ENCODE peak calls at places on chromosomes 12 and 14, in five cellular contexts. B is fibroblast of mammary gland, R is brain microvascular endothelial cell, O is HCT116, V is hepatocyte. E is an unnamed sample.

GRCh38 chr14:75493580-75494130 is 28.6 kb upstream of the BATF start:
- DNase-seq in V (no peak), B (no peak), R (no peak), O (no peak), E (no peak)

GRCh38 chr12:72465940-72466630 is 193.9 kb downstream of the TRHDE start:
- DNase-seq in V (no peak), R (no peak), O (no peak), B (no peak), E (no peak)

GRCh38 chr12:19915392-19916192 is 452.7 kb upstream of the PDE3A start:
- DNase-seq in O (peak; percentile 8), B (peak; percentile 75), V (peak; percentile 43), R (peak; percentile 39), E (peak; percentile 32)

GRCh38 chr12:17875230-17875629 is 214.8 kb downstream of the RERGL start:
- DNase-seq in O (peak; percentile 3), B (no peak), V (no peak), R (no peak), E (no peak)

GRCh38 chr12:2034633-2035420 is 18.0 kb upstream of the CACNA1C start:
- DNase-seq in R (peak; percentile 40), V (peak; percentile 95), B (peak; percentile 67), O (peak; percentile 60), E (peak; percentile 93)

GRCh38 chr12:122355702-122356101 is 66.8 kb downstream of the CLIP1 start:
- DNase-seq in V (no peak), R (no peak), O (no peak), B (no peak), E (no peak)

GRCh38 chr12:104137175-104137901 is 672 bp downstream of the NFYB start:
- DNase-seq in O (no peak), B (peak; percentile 54), R (no peak), V (peak; percentile 46), E (peak; percentile 46)

GRCh38 chr12:91818236-91819131 is 327.2 kb downstream of the BTG1 start:
- DNase-seq in R (no peak), B (peak; percentile 11), V (peak; percentile 6), O (no peak), E (no peak)

GRCh38 chr12:107079172-107080011 is 14.0 kb downstream of the CRY1 start:
- DNase-seq in V (peak; percentile 34), R (peak; percentile 43), B (peak; percentile 64), O (no peak), E (no peak)

GRCh38 chr12:50188875-50189575 is 21.9 kb upstream of the CERS5 start:
- DNase-seq in R (no peak), V (peak; percentile 47), O (no peak), B (no peak), E (no peak)

GRCh38 chr12:103580026-103580425 is 7.0 kb upstream of the STAB2 start:
- DNase-seq in V (no peak), O (no peak), B (no peak), R (no peak), E (no peak)

GRCh38 chr12:59452259-59452658 is 143.6 kb upstream of the SLC16A7 start:
- DNase-seq in O (no peak), B (peak; percentile 91), R (peak; percentile 60), V (no peak), E (peak; percentile 37)

GRCh38 chr12:77746108-77746507 is 84.6 kb upstream of the NAV3 start:
- DNase-seq in V (no peak), O (no peak), R (peak; percentile 41), B (peak; percentile 26), E (peak; percentile 40)

GRCh38 chr12:132413931-132414588 is 75.9 kb upstream of the FBRSL1 start:
- DNase-seq in V (peak; percentile 43), O (no peak), B (no peak), R (no peak), E (peak; percentile 64)

GRCh38 chr12:28583771-28584261 is 393.6 kb downstream of the CCDC91 start:
- DNase-seq in O (no peak), V (peak; percentile 15), B (peak; percentile 47), R (no peak), E (no peak)

GRCh38 chr12:22088886-22089285 is 42.9 kb downstream of the CMAS start:
- DNase-seq in B (no peak), O (no peak), V (no peak), R (no peak), E (no peak)

GRCh38 chr12:12520278-12520677 is 42.4 kb downstream of the DUSP16 start:
- DNase-seq in R (no peak), O (no peak), B (no peak), V (no peak), E (no peak)

GRCh38 chr14:28770574-28770973 is 4.0 kb downstream of the FOXG1 start:
- DNase-seq in R (no peak), V (no peak), O (no peak), B (no peak), E (no peak)

GRCh38 chr14:32480337-32480736 is 151.2 kb downstream of the AKAP6 start:
- DNase-seq in O (no peak), V (no peak), R (no peak), B (peak; percentile 24), E (no peak)

GRCh38 chr12:124422142-124422569 is 127.3 kb downstream of the RFLNA start:
- DNase-seq in R (no peak), B (no peak), V (peak; percentile 72), O (no peak), E (peak; percentile 52)

GRCh38 chr14:69685217-69685616 is 73.8 kb downstream of the SUSD6 start:
- DNase-seq in R (no peak), V (no peak), B (peak; percentile 37), O (no peak), E (no peak)

GRCh38 chr12:25958254-25959068 is at the start of gene RASSF8:
- DNase-seq in V (peak; percentile 93), R (peak; percentile 46), B (peak; percentile 59), O (no peak), E (peak; percentile 80)

GRCh38 chr12:120104924-120105323 is 11.6 kb downstream of the RAB35 start:
- DNase-seq in R (no peak), V (no peak), O (no peak), B (no peak), E (no peak)

GRCh38 chr12:77152623-77153193 is 87.3 kb upstream of the E2F7 start:
- DNase-seq in V (peak; percentile 59), B (peak; percentile 70), O (peak; percentile 22), R (peak; percentile 31), E (peak; percentile 12)

GRCh38 chr12:47244730-47245285 is 165.0 kb upstream of the AMIGO2 start:
- DNase-seq in R (no peak), B (no peak), O (no peak), V (no peak), E (no peak)

GRCh38 chr12:67193705-67194104 is 75.5 kb upstream of the CAND1 start:
- DNase-seq in B (peak; percentile 43), R (peak; percentile 42), V (peak; percentile 65), O (no peak), E (peak; percentile 39)

GRCh38 chr12:106861984-106862894 is 87.8 kb downstream of the RIC8B start:
- DNase-seq in V (peak; percentile 34), R (no peak), O (no peak), B (peak; percentile 85), E (no peak)

GRCh38 chr12:53726342-53726741 is 910 bp downstream of the CALCOCO1 start:
- DNase-seq in B (no peak), V (no peak), O (no peak), R (no peak), E (no peak)

GRCh38 chr14:78131616-78132015 is 38.6 kb upstream of the NRXN3 start:
- DNase-seq in B (no peak), R (no peak), O (no peak), V (no peak), E (no peak)

DNA sequence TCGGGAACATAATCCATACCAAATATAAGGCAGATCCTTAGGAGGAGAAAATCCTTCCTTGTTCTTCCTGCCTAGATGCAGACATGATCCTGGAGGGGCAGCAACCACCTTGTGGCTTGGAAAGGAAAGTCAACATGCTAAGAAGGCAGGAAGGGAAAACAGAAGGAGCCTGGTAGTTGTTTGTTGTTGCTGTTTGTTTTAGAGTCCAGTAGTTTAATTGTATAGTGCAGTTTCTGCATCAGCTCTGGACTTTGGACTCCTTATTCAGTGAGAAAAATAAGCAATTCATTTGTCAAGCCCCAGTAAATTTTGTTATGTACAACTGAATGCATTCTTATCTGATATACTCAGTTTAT is 45.7 kb upstream of the APPL2 start:
- DNase-seq in O (no peak), B (no peak), V (peak; percentile 31), R (no peak), E (peak; percentile 54)
- TF ChIP-seq CTCF in O (no peak), B (no peak), V (no peak), R (peak; percentile 23), E (no peak)

GRCh38 chr14:22845821-22846625 is 9.6 kb downstream of the MMP14 start:
- DNase-seq in B (peak; percentile 25), R (no peak), O (no peak), V (no peak), E (no peak)

GRCh38 chr14:22848391-22849164 is 12.2 kb downstream of the MMP14 start:
- DNase-seq in R (peak; percentile 61), O (no peak), B (peak; percentile 98), V (peak; percentile 87), E (no peak)

GRCh38 chr14:22849212-22849819 is 12.9 kb downstream of the MMP14 start:
- DNase-seq in V (no peak), B (peak; percentile 87), R (peak; percentile 20), O (no peak), E (no peak)

GRCh38 chr14:22846811-22847307 is 10.5 kb downstream of the MMP14 start:
- DNase-seq in O (no peak), B (no peak), V (no peak), R (no peak), E (no peak)

GRCh38 chr14:22847661-22848341 is 11.4 kb downstream of the MMP14 start:
- DNase-seq in R (peak; percentile 38), B (peak; percentile 77), V (peak; percentile 53), O (no peak), E (no peak)
- TF ChIP-seq CTCF in R (peak; percentile 12), B (no peak), V (no peak), O (no peak), E (no peak)

DNA sequence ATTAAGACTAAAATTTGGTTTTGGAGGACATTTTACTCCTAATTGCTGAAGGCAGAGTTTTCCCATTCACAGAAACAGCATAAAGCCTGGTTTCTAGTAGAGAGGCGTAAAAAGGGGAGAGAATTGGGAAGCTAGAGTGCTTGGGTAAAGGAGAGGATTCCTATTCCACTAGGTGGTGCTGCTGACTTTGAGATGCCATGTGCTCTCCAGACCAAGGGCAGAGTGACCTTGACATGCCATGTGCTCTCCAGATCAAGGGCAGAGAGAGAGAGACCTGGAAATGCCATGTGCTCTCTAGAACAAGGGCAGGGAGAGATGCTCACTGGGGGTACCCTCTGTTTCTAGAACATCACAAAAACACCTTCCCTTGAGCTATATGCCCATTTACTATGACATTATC is 176.2 kb upstream of the PDZRN4 start:
- DNase-seq in V (no peak), R (no peak), O (no peak), B (no peak), E (no peak)
- TF ChIP-seq CTCF in V (no peak), R (no peak), O (peak; percentile 26), B (peak; percentile 8), E (no peak)

DNA sequence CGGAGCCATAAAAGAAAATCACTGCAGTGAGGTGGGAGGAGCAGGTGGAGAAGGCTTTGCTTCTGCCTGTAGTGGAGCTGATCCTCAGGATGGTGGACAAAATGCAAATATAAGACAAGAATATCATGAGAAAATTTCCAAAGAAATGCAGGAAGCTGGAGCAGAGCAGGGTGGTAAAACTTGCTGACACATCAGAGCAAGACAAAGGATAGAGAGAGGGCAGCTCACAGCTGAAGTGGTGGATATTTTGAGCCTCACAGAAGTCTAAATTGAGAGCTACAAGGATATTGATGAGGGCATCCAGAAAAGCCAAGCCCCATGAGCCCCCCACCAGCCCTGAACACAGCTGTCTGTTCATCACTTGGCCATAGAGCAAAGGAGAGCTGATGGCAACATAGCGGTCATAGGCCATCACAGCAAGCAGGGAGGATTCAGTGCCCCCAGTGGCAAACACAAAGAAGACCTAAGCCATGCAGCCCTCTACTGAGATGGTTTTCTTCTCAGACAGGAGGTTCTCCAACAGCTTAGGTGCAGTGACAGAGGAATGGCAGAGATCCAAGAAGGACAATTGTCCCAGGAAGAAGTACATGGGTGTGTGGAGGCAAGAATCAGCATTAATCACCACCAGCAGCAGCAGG is 30.0 kb upstream of the ANP32D start:
- DNase-seq in R (no peak), V (no peak), B (no peak), O (peak; percentile 3), E (no peak)
- TF ChIP-seq CTCF in R (no peak), V (no peak), B (no peak), O (peak; percentile 37), E (no peak)

E was measured in Calu3.